ENCODE peak calls at places on chromosome 15, in eight cellular contexts. U is HCT116, I is sigmoid colon, N is ovary, H is A549, X is transverse colon, D is stomach, M is heart left ventricle. O is an unnamed sample.

GRCh38 chr15:43218908-43219706 is 1.7 kb downstream of the EPB42 start:
- DNase-seq in X (no peak), I (no peak), D (no peak), M (no peak), U (no peak), N (no peak), H (no peak), O (no peak)

GRCh38 chr15:57607570-57608000 is 15.9 kb downstream of the MYZAP start:
- DNase-seq in N (no peak), H (peak; percentile 79), D (peak; percentile 73), X (peak; percentile 85), I (no peak), M (no peak), U (peak; percentile 91), O (peak; percentile 94)

GRCh38 chr15:60957111-60957510 is 272.0 kb downstream of the RORA start:
- DNase-seq in I (no peak), U (no peak), D (no peak), X (no peak), N (no peak), H (no peak), M (no peak), O (no peak)

GRCh38 chr15:31278056-31278445 is 48.6 kb upstream of the KLF13 start:
- DNase-seq in I (peak; percentile 37), M (peak; percentile 4), U (no peak), N (peak; percentile 9), H (no peak), X (no peak), D (peak; percentile 3), O (peak; percentile 20)

GRCh38 chr15:99122831-99123705 is 18.2 kb downstream of the SYNM start:
- DNase-seq in M (no peak), N (peak; percentile 16), I (peak; percentile 63), H (no peak), U (no peak), D (no peak), X (no peak), O (no peak)

GRCh38 chr15:34217587-34218225 is 7.1 kb upstream of the EMC4 start:
- DNase-seq in N (no peak), D (no peak), H (no peak), M (no peak), U (no peak), X (no peak), I (no peak), O (no peak)

GRCh38 chr15:81274932-81275341 is 49.0 kb downstream of the STARD5 start:
- DNase-seq in I (peak; percentile 85), D (peak; percentile 80), X (peak; percentile 88), N (peak; percentile 81), U (peak; percentile 79), M (peak; percentile 78), H (peak; percentile 67), O (peak; percentile 83)

GRCh38 chr15:62068071-62068786 is 1.5 kb downstream of the C2CD4A start:
- DNase-seq in U (no peak), H (peak; percentile 29), M (peak; percentile 29), I (peak; percentile 66), N (peak; percentile 51), D (peak; percentile 58), X (peak; percentile 51), O (peak; percentile 50)

GRCh38 chr15:29534378-29534777 is 264.8 kb upstream of the NSMCE3 start:
- DNase-seq in D (no peak), N (no peak), H (no peak), M (no peak), I (no peak), X (no peak), U (no peak), O (no peak)

GRCh38 chr15:68822818-68823217 is 2.1 kb upstream of the ANP32A start:
- DNase-seq in M (no peak), I (no peak), U (no peak), D (no peak), X (no peak), H (no peak), N (no peak), O (no peak)

GRCh38 chr15:29109762-29110161 is 159.9 kb downstream of the NSMCE3 start:
- DNase-seq in N (no peak), M (no peak), D (no peak), X (no peak), H (no peak), U (no peak), I (no peak), O (no peak)

GRCh38 chr15:94467034-94467433 is 235.7 kb downstream of the MCTP2 start:
- DNase-seq in N (no peak), M (no peak), H (no peak), X (no peak), U (no peak), I (no peak), D (no peak), O (no peak)

GRCh38 chr15:56496635-56497034 is 31.7 kb upstream of the MNS1 start:
- DNase-seq in H (peak; percentile 79), U (peak; percentile 67), X (no peak), N (no peak), I (no peak), M (no peak), D (no peak), O (peak; percentile 16)

DNA sequence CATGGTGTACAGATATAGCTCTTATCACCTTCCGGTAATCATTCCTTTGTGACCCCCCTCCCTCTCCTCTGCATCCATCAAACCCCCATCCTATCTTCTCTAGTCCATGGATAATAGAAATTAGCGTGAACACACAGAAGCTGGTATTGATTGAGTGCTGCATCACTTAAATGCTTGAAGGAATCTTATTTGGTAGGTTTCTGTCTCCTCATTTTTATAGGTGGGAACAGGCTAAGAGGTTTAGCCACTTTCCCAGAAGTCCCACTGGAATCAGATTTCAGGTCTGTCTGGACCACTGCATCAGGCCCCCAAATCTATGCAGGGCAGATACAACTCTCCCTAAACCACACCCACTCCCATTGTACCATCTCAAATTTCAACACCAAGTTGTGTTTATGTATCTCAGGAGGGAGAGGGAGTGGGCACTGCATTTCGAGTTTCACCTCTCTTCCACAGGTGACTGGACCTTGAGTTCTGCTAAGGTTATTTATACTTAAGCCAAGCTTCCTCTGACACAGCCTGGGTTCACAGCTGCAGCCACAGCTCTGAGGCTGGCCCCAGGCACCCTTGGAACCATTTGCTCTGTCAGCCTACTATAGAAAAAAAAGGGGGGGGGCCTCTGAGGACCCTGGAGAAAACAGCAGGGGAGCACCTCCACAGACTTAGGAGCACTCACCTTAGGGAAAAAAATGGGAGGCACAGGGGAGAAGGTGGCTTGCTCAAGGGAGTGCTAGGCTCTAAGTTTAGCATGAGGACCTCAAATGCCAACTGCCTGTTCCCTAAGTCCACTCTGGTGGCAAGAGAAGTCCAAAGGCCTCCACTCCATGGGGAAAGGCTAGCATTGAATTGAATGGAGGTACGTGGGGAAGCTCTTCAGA is 2.1 kb upstream of the NMB start:
- DNase-seq in X (no peak), N (no peak), I (no peak), D (no peak), U (no peak), M (no peak), H (no peak), O (no peak)
- TF ChIP-seq POLR2A in X (no peak), N (no peak), I (no peak), D (no peak), U (no peak), M (no peak), H (no peak), O (no peak)

DNA sequence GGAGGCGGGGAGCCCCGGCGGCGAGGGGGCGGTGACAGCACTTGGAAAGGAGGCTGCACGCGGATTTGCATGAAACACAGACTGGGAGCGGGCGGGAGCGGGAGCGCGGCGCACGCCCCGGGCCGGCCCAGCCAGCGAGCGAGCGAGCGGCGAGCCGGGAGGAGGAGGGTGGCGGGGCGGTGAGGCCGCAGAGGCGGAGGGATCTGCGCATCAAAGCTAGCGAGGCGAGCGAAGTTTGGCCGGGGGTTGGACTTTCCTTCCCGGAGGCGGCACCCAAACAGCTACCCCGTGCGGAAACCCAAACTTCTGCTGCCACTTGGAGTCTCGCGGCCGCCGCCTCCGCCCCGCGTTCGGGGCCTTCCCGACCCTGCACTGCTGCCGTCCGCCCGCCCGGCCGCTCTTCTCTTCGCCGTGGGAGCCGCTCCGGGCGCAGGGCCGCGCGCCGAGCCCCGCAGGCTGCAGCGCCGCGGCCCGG is at the start of gene SMAD3:
- DNase-seq in N (peak; percentile 91), U (peak; percentile 89), X (peak; percentile 93), D (peak; percentile 92), H (peak; percentile 93), M (peak; percentile 93), I (peak; percentile 96), O (peak; percentile 91)
- TF ChIP-seq CTCF in N (no peak), U (no peak), X (no peak), D (no peak), H (peak; percentile 31), M (no peak), I (no peak), O (no peak)

GRCh38 chr15:91950054-91950453 is 96.5 kb downstream of the SLCO3A1 start:
- DNase-seq in X (no peak), I (no peak), M (no peak), H (no peak), U (no peak), D (no peak), N (no peak), O (no peak)
- H3K4me1 ChIP-seq in X (peaks cover 29% of the 10 kb centered on the region), I (no peaks in the 10 kb centered on the region), M (peaks cover 22% of the 10 kb centered on the region), H (peaks cover 49% of the 10 kb centered on the region), U (no peaks in the 10 kb centered on the region), D (peaks cover 27% of the 10 kb centered on the region), N (peaks cover 17% of the 10 kb centered on the region), O (peaks cover 32% of the 10 kb centered on the region)

GRCh38 chr15:89320200-89320599 is 14.4 kb downstream of the POLG start:
- DNase-seq in U (no peak), I (no peak), M (no peak), H (no peak), D (no peak), X (no peak), N (no peak), O (no peak)

GRCh38 chr15:89325039-89325803 is 9.4 kb downstream of the POLG start:
- DNase-seq in I (no peak), U (no peak), M (no peak), N (no peak), X (no peak), H (no peak), D (no peak), O (no peak)

GRCh38 chr15:89322822-89323221 is 11.8 kb downstream of the POLG start:
- DNase-seq in U (no peak), H (no peak), N (peak; percentile 21), X (no peak), I (no peak), D (no peak), M (no peak), O (peak; percentile 42)

GRCh38 chr15:89323825-89324224 is 10.8 kb downstream of the POLG start:
- DNase-seq in M (no peak), N (no peak), U (no peak), H (no peak), D (no peak), I (no peak), X (no peak), O (no peak)

DNA sequence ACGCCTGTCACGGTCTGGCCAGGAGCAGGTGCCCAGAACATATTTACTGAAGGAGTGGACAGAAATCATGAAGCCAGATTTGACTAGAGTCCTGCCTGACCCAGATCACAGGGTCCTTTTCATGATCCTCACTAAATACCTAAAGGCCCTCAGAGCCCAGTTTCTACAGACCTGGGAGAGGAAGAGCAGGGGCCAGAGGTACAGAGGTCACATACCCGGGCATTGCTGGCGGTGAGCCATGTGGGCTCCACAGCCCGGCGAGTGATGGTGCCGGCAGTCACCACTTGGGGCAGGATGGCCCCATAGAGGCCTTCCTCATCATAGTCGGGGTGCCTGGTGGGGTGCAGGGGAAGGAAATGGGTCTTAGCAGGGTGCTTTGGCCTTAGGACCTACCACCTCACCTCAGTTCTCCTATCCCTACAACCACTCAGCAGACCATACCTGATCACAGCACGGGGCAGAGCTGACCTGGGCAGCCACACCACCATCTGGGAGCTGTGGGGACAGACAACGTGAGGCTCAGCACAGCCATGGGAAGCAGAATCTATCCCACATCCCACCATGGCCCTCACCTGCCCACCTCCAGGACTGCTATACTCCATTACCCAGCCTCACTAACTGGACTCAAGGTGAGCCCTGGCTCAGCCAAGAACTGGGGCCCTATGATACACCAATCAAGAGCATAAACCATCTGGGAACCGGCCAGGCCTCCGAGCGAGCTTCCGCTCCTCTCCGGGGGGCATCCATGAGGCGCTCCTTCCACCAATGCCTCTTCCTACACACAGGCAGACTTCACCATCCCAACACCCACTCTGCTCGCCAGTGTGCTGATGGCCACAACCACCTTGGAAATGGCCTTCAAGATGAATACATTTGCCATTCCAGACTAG is 12.9 kb downstream of the POLG start:
- DNase-seq in I (no peak), M (no peak), N (peak; percentile 37), D (peak; percentile 40), U (no peak), X (no peak), H (no peak), O (no peak)
- TF ChIP-seq POLR2A in I (no peak), M (no peak), N (no peak), D (no peak), U (no peak), X (no peak), H (no peak), O (no peak)

O was measured in adrenal gland.